ENCODE peak calls at places on chromosome 16, in nine cellular contexts. One of them, this sample, is unnamed.
A peak's percentile ranks its signal among the peaks of the same experiment; 100 is the strongest.

GRCh38 chr16:80033783-80034468 is 433.4 kb upstream of the MAF start:
- DNase-seq in stimulated activated CD4-positive, alpha-beta T cell treated with anti-CD3 and anti-CD28 coated beads, Interleukin-1b, Interleukin-23, amount 100 ng/mL, for 1 hour: no peak
- DNase-seq in EL: no peak
- DNase-seq in T-cell: no peak
- DNase-seq in GM20000: no peak
- DNase-seq in SHP77 treated with DMSO at 0.1 percent for 48 hours: no peak
- DNase-seq in activated T-helper 1 cell treated with anti-CD3 and anti-CD28 coated beads, Interleukin-2, amount 50 U/mL, for 16 hours: no peak
- DNase-seq in HTR-8/SVneo: no peak
- DNase-seq in GM04504: no peak
- DNase-seq in this sample: no peak

GRCh38 chr16:72012607-72013006 is 4.1 kb downstream of the DHODH start:
- DNase-seq in EL: no peak
- DNase-seq in activated T-helper 1 cell treated with anti-CD3 and anti-CD28 coated beads, Interleukin-2, amount 50 U/mL, for 16 hours: no peak
- DNase-seq in GM20000: no peak
- DNase-seq in HTR-8/SVneo: no peak
- DNase-seq in GM04504: no peak
- DNase-seq in SHP77 treated with DMSO at 0.1 percent for 48 hours: no peak
- DNase-seq in stimulated activated CD4-positive, alpha-beta T cell treated with anti-CD3 and anti-CD28 coated beads, Interleukin-1b, Interleukin-23, amount 100 ng/mL, for 1 hour: no peak
- DNase-seq in T-cell: no peak
- DNase-seq in this sample: no peak

GRCh38 chr16:85149776-85150175 is 37.5 kb upstream of the CIBAR2 start:
- DNase-seq in activated T-helper 1 cell treated with anti-CD3 and anti-CD28 coated beads, Interleukin-2, amount 50 U/mL, for 16 hours: no peak
- DNase-seq in GM20000: no peak
- DNase-seq in SHP77 treated with DMSO at 0.1 percent for 48 hours: no peak
- DNase-seq in EL: no peak
- DNase-seq in GM04504: no peak
- DNase-seq in T-cell: no peak
- DNase-seq in stimulated activated CD4-positive, alpha-beta T cell treated with anti-CD3 and anti-CD28 coated beads, Interleukin-1b, Interleukin-23, amount 100 ng/mL, for 1 hour: no peak
- DNase-seq in HTR-8/SVneo: no peak
- DNase-seq in this sample: no peak

GRCh38 chr16:3259097-3259496 is 2.7 kb upstream of the MEFV start:
- DNase-seq in GM20000: no peak
- DNase-seq in GM04504: no peak
- DNase-seq in activated T-helper 1 cell treated with anti-CD3 and anti-CD28 coated beads, Interleukin-2, amount 50 U/mL, for 16 hours: no peak
- DNase-seq in SHP77 treated with DMSO at 0.1 percent for 48 hours: no peak
- DNase-seq in stimulated activated CD4-positive, alpha-beta T cell treated with anti-CD3 and anti-CD28 coated beads, Interleukin-1b, Interleukin-23, amount 100 ng/mL, for 1 hour: no peak
- DNase-seq in EL: peak; percentile 32
- DNase-seq in T-cell: no peak
- DNase-seq in HTR-8/SVneo: no peak
- DNase-seq in this sample: no peak

GRCh38 chr16:12336158-12336557 is 359.6 kb downstream of the SNX29 start:
- DNase-seq in activated T-helper 1 cell treated with anti-CD3 and anti-CD28 coated beads, Interleukin-2, amount 50 U/mL, for 16 hours: no peak
- DNase-seq in stimulated activated CD4-positive, alpha-beta T cell treated with anti-CD3 and anti-CD28 coated beads, Interleukin-1b, Interleukin-23, amount 100 ng/mL, for 1 hour: no peak
- DNase-seq in EL: no peak
- DNase-seq in GM04504: no peak
- DNase-seq in SHP77 treated with DMSO at 0.1 percent for 48 hours: no peak
- DNase-seq in HTR-8/SVneo: no peak
- DNase-seq in GM20000: no peak
- DNase-seq in T-cell: no peak
- DNase-seq in this sample: no peak

GRCh38 chr16:85471469-85472431 is 141.4 kb upstream of the GSE1 start:
- DNase-seq in SHP77 treated with DMSO at 0.1 percent for 48 hours: peak; percentile 37
- DNase-seq in HTR-8/SVneo: no peak
- DNase-seq in GM20000: no peak
- DNase-seq in stimulated activated CD4-positive, alpha-beta T cell treated with anti-CD3 and anti-CD28 coated beads, Interleukin-1b, Interleukin-23, amount 100 ng/mL, for 1 hour: no peak
- DNase-seq in T-cell: no peak
- DNase-seq in EL: no peak
- DNase-seq in activated T-helper 1 cell treated with anti-CD3 and anti-CD28 coated beads, Interleukin-2, amount 50 U/mL, for 16 hours: no peak
- DNase-seq in GM04504: no peak
- DNase-seq in this sample: peak; percentile 43

GRCh38 chr16:87790278-87791023 is 24.7 kb upstream of the KLHDC4 start:
- DNase-seq in HTR-8/SVneo: peak; percentile 25
- DNase-seq in GM04504: no peak
- DNase-seq in stimulated activated CD4-positive, alpha-beta T cell treated with anti-CD3 and anti-CD28 coated beads, Interleukin-1b, Interleukin-23, amount 100 ng/mL, for 1 hour: no peak
- DNase-seq in GM20000: no peak
- DNase-seq in SHP77 treated with DMSO at 0.1 percent for 48 hours: peak; percentile 23
- DNase-seq in T-cell: no peak
- DNase-seq in activated T-helper 1 cell treated with anti-CD3 and anti-CD28 coated beads, Interleukin-2, amount 50 U/mL, for 16 hours: no peak
- DNase-seq in EL: peak; percentile 34
- DNase-seq in this sample: no peak

GRCh38 chr16:57000271-57001025 is 11.1 kb downstream of the NLRC5 start:
- DNase-seq in GM04504: peak; percentile 89
- DNase-seq in EL: peak; percentile 96
- DNase-seq in activated T-helper 1 cell treated with anti-CD3 and anti-CD28 coated beads, Interleukin-2, amount 50 U/mL, for 16 hours: no peak
- DNase-seq in SHP77 treated with DMSO at 0.1 percent for 48 hours: no peak
- DNase-seq in stimulated activated CD4-positive, alpha-beta T cell treated with anti-CD3 and anti-CD28 coated beads, Interleukin-1b, Interleukin-23, amount 100 ng/mL, for 1 hour: no peak
- DNase-seq in T-cell: no peak
- DNase-seq in GM20000: peak; percentile 52
- DNase-seq in HTR-8/SVneo: peak; percentile 61
- DNase-seq in this sample: no peak

GRCh38 chr16:88050952-88051660 is 99.9 kb downstream of the BANP start:
- DNase-seq in GM20000: no peak
- DNase-seq in EL: no peak
- DNase-seq in HTR-8/SVneo: no peak
- DNase-seq in stimulated activated CD4-positive, alpha-beta T cell treated with anti-CD3 and anti-CD28 coated beads, Interleukin-1b, Interleukin-23, amount 100 ng/mL, for 1 hour: no peak
- DNase-seq in GM04504: no peak
- DNase-seq in T-cell: no peak
- DNase-seq in activated T-helper 1 cell treated with anti-CD3 and anti-CD28 coated beads, Interleukin-2, amount 50 U/mL, for 16 hours: no peak
- DNase-seq in SHP77 treated with DMSO at 0.1 percent for 48 hours: no peak
- DNase-seq in this sample: no peak

GRCh38 chr16:88533945-88534641 is 36.1 kb upstream of the ZC3H18 start:
- DNase-seq in HTR-8/SVneo: peak; percentile 92
- DNase-seq in GM20000: peak; percentile 99
- DNase-seq in GM04504: no peak
- DNase-seq in activated T-helper 1 cell treated with anti-CD3 and anti-CD28 coated beads, Interleukin-2, amount 50 U/mL, for 16 hours: peak; percentile 59
- DNase-seq in SHP77 treated with DMSO at 0.1 percent for 48 hours: peak; percentile 45
- DNase-seq in T-cell: peak; percentile 62
- DNase-seq in EL: peak; percentile 71
- DNase-seq in stimulated activated CD4-positive, alpha-beta T cell treated with anti-CD3 and anti-CD28 coated beads, Interleukin-1b, Interleukin-23, amount 100 ng/mL, for 1 hour: peak; percentile 72
- DNase-seq in this sample: peak; percentile 34

GRCh38 chr16:11190585-11191565 is 65.1 kb downstream of the SOCS1 start:
- DNase-seq in GM04504: no peak
- DNase-seq in activated T-helper 1 cell treated with anti-CD3 and anti-CD28 coated beads, Interleukin-2, amount 50 U/mL, for 16 hours: no peak
- DNase-seq in stimulated activated CD4-positive, alpha-beta T cell treated with anti-CD3 and anti-CD28 coated beads, Interleukin-1b, Interleukin-23, amount 100 ng/mL, for 1 hour: no peak
- DNase-seq in GM20000: no peak
- DNase-seq in SHP77 treated with DMSO at 0.1 percent for 48 hours: no peak
- DNase-seq in EL: peak; percentile 20
- DNase-seq in HTR-8/SVneo: no peak
- DNase-seq in T-cell: no peak
- DNase-seq in this sample: no peak

GRCh38 chr16:89467382-89467781 is 23.0 kb downstream of the ANKRD11 start:
- DNase-seq in GM04504: no peak
- DNase-seq in GM20000: no peak
- DNase-seq in activated T-helper 1 cell treated with anti-CD3 and anti-CD28 coated beads, Interleukin-2, amount 50 U/mL, for 16 hours: no peak
- DNase-seq in T-cell: no peak
- DNase-seq in stimulated activated CD4-positive, alpha-beta T cell treated with anti-CD3 and anti-CD28 coated beads, Interleukin-1b, Interleukin-23, amount 100 ng/mL, for 1 hour: no peak
- DNase-seq in SHP77 treated with DMSO at 0.1 percent for 48 hours: no peak
- DNase-seq in EL: no peak
- DNase-seq in HTR-8/SVneo: no peak
- DNase-seq in this sample: no peak

GRCh38 chr16:56950881-56951771 is 10.6 kb upstream of the CETP start:
- DNase-seq in GM04504: no peak
- DNase-seq in SHP77 treated with DMSO at 0.1 percent for 48 hours: peak; percentile 5
- DNase-seq in GM20000: peak; percentile 71
- DNase-seq in HTR-8/SVneo: peak; percentile 65
- DNase-seq in EL: peak; percentile 61
- DNase-seq in stimulated activated CD4-positive, alpha-beta T cell treated with anti-CD3 and anti-CD28 coated beads, Interleukin-1b, Interleukin-23, amount 100 ng/mL, for 1 hour: no peak
- DNase-seq in activated T-helper 1 cell treated with anti-CD3 and anti-CD28 coated beads, Interleukin-2, amount 50 U/mL, for 16 hours: no peak
- DNase-seq in T-cell: peak; percentile 32
- DNase-seq in this sample: no peak

GRCh38 chr16:57756424-57757325 is 21.1 kb downstream of the KATNB1 start:
- DNase-seq in SHP77 treated with DMSO at 0.1 percent for 48 hours: no peak
- DNase-seq in EL: no peak
- DNase-seq in T-cell: no peak
- DNase-seq in GM04504: no peak
- DNase-seq in stimulated activated CD4-positive, alpha-beta T cell treated with anti-CD3 and anti-CD28 coated beads, Interleukin-1b, Interleukin-23, amount 100 ng/mL, for 1 hour: no peak
- DNase-seq in HTR-8/SVneo: no peak
- DNase-seq in activated T-helper 1 cell treated with anti-CD3 and anti-CD28 coated beads, Interleukin-2, amount 50 U/mL, for 16 hours: no peak
- DNase-seq in GM20000: no peak
- DNase-seq in this sample: no peak

GRCh38 chr16:30665155-30665829 is 7.1 kb downstream of the FBRS start:
- DNase-seq in SHP77 treated with DMSO at 0.1 percent for 48 hours: no peak
- DNase-seq in T-cell: no peak
- DNase-seq in stimulated activated CD4-positive, alpha-beta T cell treated with anti-CD3 and anti-CD28 coated beads, Interleukin-1b, Interleukin-23, amount 100 ng/mL, for 1 hour: no peak
- DNase-seq in activated T-helper 1 cell treated with anti-CD3 and anti-CD28 coated beads, Interleukin-2, amount 50 U/mL, for 16 hours: no peak
- DNase-seq in GM20000: no peak
- DNase-seq in EL: no peak
- DNase-seq in HTR-8/SVneo: no peak
- DNase-seq in GM04504: no peak
- DNase-seq in this sample: no peak

GRCh38 chr16:47073223-47074155 is 70.3 kb downstream of the NETO2 start:
- DNase-seq in EL: no peak
- DNase-seq in SHP77 treated with DMSO at 0.1 percent for 48 hours: no peak
- DNase-seq in GM20000: peak; percentile 24
- DNase-seq in T-cell: no peak
- DNase-seq in HTR-8/SVneo: no peak
- DNase-seq in GM04504: no peak
- DNase-seq in activated T-helper 1 cell treated with anti-CD3 and anti-CD28 coated beads, Interleukin-2, amount 50 U/mL, for 16 hours: no peak
- DNase-seq in stimulated activated CD4-positive, alpha-beta T cell treated with anti-CD3 and anti-CD28 coated beads, Interleukin-1b, Interleukin-23, amount 100 ng/mL, for 1 hour: no peak
- DNase-seq in this sample: no peak

GRCh38 chr16:51390877-51391276 is 239.8 kb upstream of the SALL1 start:
- DNase-seq in GM20000: no peak
- DNase-seq in EL: no peak
- DNase-seq in GM04504: no peak
- DNase-seq in stimulated activated CD4-positive, alpha-beta T cell treated with anti-CD3 and anti-CD28 coated beads, Interleukin-1b, Interleukin-23, amount 100 ng/mL, for 1 hour: no peak
- DNase-seq in SHP77 treated with DMSO at 0.1 percent for 48 hours: no peak
- DNase-seq in HTR-8/SVneo: no peak
- DNase-seq in activated T-helper 1 cell treated with anti-CD3 and anti-CD28 coated beads, Interleukin-2, amount 50 U/mL, for 16 hours: no peak
- DNase-seq in T-cell: no peak
- DNase-seq in this sample: no peak

This sample was measured in NCI-H187.